ENCODE peak calls at places on chromosomes 7 and 10, in five cellular contexts. One of them, this sample, is unnamed.

GRCh38 chr7:157620616-157621015 is 283.8 kb downstream of the DNAJB6 start:
- DNase-seq in spleen: no peak
- DNase-seq in prostate gland: no peak
- DNase-seq in cardiac muscle cell: no peak
- DNase-seq in IMR-90: no peak
- DNase-seq in this sample: no peak

GRCh38 chr7:1591876-1592275 is 22.0 kb upstream of the PSMG3 start:
- DNase-seq in cardiac muscle cell: no peak
- DNase-seq in IMR-90: no peak
- DNase-seq in prostate gland: no peak
- DNase-seq in spleen: no peak
- DNase-seq in this sample: no peak

GRCh38 chr7:29146888-29147609 is 712 bp upstream of the CPVL start:
- DNase-seq in cardiac muscle cell: no peak
- DNase-seq in IMR-90: no peak
- DNase-seq in spleen: no peak
- DNase-seq in prostate gland: peak; percentile 15
- DNase-seq in this sample: no peak

GRCh38 chr7:124100190-124100589 is 67.3 kb upstream of the TMEM229A start:
- DNase-seq in cardiac muscle cell: no peak
- DNase-seq in IMR-90: no peak
- DNase-seq in prostate gland: no peak
- DNase-seq in spleen: no peak
- DNase-seq in this sample: no peak

GRCh38 chr7:20998309-20998708 is 211.6 kb upstream of the SP8 start:
- DNase-seq in cardiac muscle cell: no peak
- DNase-seq in IMR-90: no peak
- DNase-seq in prostate gland: no peak
- DNase-seq in spleen: no peak
- DNase-seq in this sample: no peak

GRCh38 chr10:15035385-15036301 is 8.1 kb upstream of the OLAH start:
- DNase-seq in cardiac muscle cell: peak; percentile 54
- DNase-seq in spleen: no peak
- DNase-seq in IMR-90: peak; percentile 89
- DNase-seq in prostate gland: no peak
- DNase-seq in this sample: peak; percentile 49

GRCh38 chr10:113533801-113534200 is 19.1 kb upstream of the HABP2 start:
- DNase-seq in IMR-90: no peak
- DNase-seq in prostate gland: no peak
- DNase-seq in spleen: no peak
- DNase-seq in cardiac muscle cell: no peak
- DNase-seq in this sample: no peak

GRCh38 chr7:55026867-55027490 is 8.2 kb downstream of the EGFR start:
- DNase-seq in spleen: no peak
- DNase-seq in prostate gland: no peak
- DNase-seq in cardiac muscle cell: peak; percentile 33
- DNase-seq in IMR-90: peak; percentile 48
- DNase-seq in this sample: no peak

GRCh38 chr7:82021713-82022112 is 251.9 kb upstream of the HGF start:
- DNase-seq in spleen: no peak
- DNase-seq in prostate gland: no peak
- DNase-seq in cardiac muscle cell: no peak
- DNase-seq in IMR-90: no peak
- DNase-seq in this sample: no peak

GRCh38 chr10:93274419-93274818 is 200.7 kb downstream of the CYP26A1 start:
- DNase-seq in IMR-90: no peak
- DNase-seq in cardiac muscle cell: no peak
- DNase-seq in spleen: no peak
- DNase-seq in prostate gland: no peak
- DNase-seq in this sample: no peak

GRCh38 chr10:117734626-117735405 is 192.3 kb downstream of the EMX2 start:
- DNase-seq in prostate gland: no peak
- DNase-seq in IMR-90: no peak
- DNase-seq in cardiac muscle cell: no peak
- DNase-seq in spleen: no peak
- DNase-seq in this sample: no peak

GRCh38 chr10:27147701-27148100 is 6.5 kb downstream of the YME1L1 start:
- DNase-seq in spleen: no peak
- DNase-seq in cardiac muscle cell: no peak
- DNase-seq in IMR-90: no peak
- DNase-seq in prostate gland: no peak
- DNase-seq in this sample: no peak

GRCh38 chr10:50409965-50410811 is 158.9 kb upstream of the ASAH2 start:
- DNase-seq in prostate gland: no peak
- DNase-seq in cardiac muscle cell: no peak
- DNase-seq in IMR-90: peak; percentile 47
- DNase-seq in spleen: no peak
- DNase-seq in this sample: no peak

GRCh38 chr7:51316262-51316665 is 345 bp downstream of the COBL start:
- DNase-seq in prostate gland: peak; percentile 32
- DNase-seq in spleen: no peak
- DNase-seq in cardiac muscle cell: no peak
- DNase-seq in IMR-90: no peak
- DNase-seq in this sample: no peak

GRCh38 chr7:44191171-44191570 is 1.9 kb upstream of the GCK start:
- DNase-seq in prostate gland: no peak
- DNase-seq in cardiac muscle cell: no peak
- DNase-seq in IMR-90: no peak
- DNase-seq in spleen: no peak
- DNase-seq in this sample: no peak

DNA sequence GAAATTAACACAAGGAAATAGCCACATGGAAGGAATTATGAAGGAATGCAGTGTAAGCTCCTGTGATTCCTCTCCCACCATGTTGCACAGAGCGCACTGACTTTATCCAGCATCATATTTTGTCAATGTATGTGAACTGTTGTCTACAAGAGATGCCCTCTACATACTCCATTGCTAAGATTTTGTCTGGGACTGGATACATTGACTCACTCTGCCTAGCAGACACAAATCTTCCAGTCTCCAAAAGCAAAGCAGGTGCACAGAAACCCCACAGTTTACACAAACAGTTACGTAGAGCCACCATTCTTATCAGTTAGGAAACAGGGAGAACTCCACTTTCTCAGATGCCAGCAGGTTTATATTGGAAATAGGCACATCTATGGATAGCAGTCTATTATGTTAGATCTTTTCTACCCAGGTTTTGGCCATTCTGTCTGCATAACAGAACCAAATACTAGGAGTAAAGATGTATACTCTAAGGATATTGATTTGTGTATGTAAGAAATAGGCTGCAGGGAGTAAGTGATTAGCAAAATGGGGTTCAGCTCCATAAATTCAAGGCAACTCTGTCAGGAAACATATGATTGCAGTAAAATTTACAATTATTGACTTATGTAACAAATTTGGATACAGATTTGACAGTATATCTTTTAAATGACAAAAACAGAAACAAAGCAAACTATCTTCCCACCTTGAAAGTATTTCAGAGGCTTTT is 1.5 kb downstream of the AKR1C2 start:
- DNase-seq in cardiac muscle cell: no peak
- DNase-seq in IMR-90: no peak
- DNase-seq in prostate gland: no peak
- DNase-seq in spleen: no peak
- DNase-seq in this sample: no peak
- H3K27ac ChIP-seq in cardiac muscle cell: no peak overlapping the region
- H3K27ac ChIP-seq in IMR-90: no peak overlapping the region
- H3K27ac ChIP-seq in prostate gland: no peak overlapping the region
- H3K27ac ChIP-seq in spleen: no peak overlapping the region
- H3K27ac ChIP-seq in this sample: no peak overlapping the region

DNA sequence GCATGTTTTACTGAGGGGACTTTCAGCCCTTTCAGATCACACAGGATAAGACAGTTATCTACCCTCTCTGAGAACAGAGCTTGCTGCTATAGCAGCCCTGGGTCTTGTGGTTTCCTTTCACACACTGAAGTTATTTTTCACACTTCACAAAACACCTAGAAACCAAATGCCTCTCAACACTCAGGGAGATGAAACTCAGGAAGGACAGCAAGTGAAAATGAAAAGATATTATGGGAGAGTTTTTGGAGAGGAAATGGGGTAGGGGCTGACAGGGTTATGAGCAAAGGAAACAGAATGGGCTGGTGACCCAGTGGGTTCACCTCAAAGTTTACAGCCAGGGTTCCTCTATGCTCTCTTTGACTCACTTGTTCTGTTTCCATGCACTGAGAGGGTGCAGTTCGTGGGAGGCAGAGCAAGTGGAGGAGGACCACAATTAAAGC is 17.0 kb upstream of the GIMAP2 start:
- DNase-seq in prostate gland: no peak
- DNase-seq in cardiac muscle cell: no peak
- DNase-seq in spleen: no peak
- DNase-seq in IMR-90: no peak
- DNase-seq in this sample: no peak
- H3K4me1 ChIP-seq in prostate gland: no peaks in the 10 kb centered on the region
- H3K4me1 ChIP-seq in cardiac muscle cell: no peaks in the 10 kb centered on the region
- H3K4me1 ChIP-seq in spleen: peaks cover 73% of the 10 kb centered on the region
- H3K4me1 ChIP-seq in IMR-90: no peaks in the 10 kb centered on the region
- H3K4me1 ChIP-seq in this sample: peaks cover 15% of the 10 kb centered on the region

DNA sequence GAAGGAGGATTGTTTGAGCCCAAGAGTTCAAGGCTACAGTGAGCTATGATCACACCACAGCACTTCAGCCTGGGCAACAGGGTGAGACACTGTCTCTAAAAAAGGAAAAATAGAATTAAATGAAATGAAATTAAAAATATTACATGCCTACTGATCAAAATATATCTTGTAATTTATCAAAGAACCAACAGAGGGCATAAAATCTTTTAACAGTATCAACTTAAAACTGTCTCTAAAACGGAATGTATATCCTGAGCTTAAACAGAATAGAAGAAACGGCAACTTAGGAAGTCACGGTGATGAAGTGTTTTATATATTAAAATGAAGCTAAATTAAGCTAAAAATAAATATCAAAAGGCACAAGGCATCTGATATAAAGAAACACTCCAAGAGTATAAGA is 78.8 kb downstream of the MTPAP start:
- DNase-seq in IMR-90: peak; percentile 13
- DNase-seq in prostate gland: no peak
- DNase-seq in cardiac muscle cell: peak; percentile 14
- DNase-seq in spleen: no peak
- DNase-seq in this sample: no peak
- TF ChIP-seq CTCF in IMR-90: peak; percentile 36
- TF ChIP-seq CTCF in prostate gland: no peak
- TF ChIP-seq CTCF in cardiac muscle cell: peak; percentile 26
- TF ChIP-seq CTCF in spleen: no peak
- TF ChIP-seq CTCF in this sample: no peak

GRCh38 chr7:139720186-139720585 is 57.6 kb downstream of the HIPK2 start:
- DNase-seq in IMR-90: no peak
- DNase-seq in prostate gland: no peak
- DNase-seq in spleen: no peak
- DNase-seq in cardiac muscle cell: no peak
- DNase-seq in this sample: no peak
- H3K27ac ChIP-seq in IMR-90: no peak overlapping the region
- H3K27ac ChIP-seq in prostate gland: no peak overlapping the region
- H3K27ac ChIP-seq in spleen: peak overlapping the region; percentile 88
- H3K27ac ChIP-seq in cardiac muscle cell: no peak overlapping the region
- H3K27ac ChIP-seq in this sample: no peak overlapping the region

GRCh38 chr7:30922596-30922995 is 10.9 kb downstream of the AQP1 start:
- DNase-seq in spleen: peak; percentile 59
- DNase-seq in IMR-90: no peak
- DNase-seq in cardiac muscle cell: no peak
- DNase-seq in prostate gland: no peak
- DNase-seq in this sample: peak; percentile 35

GRCh38 chr7:30920021-30920583 is 8.4 kb downstream of the AQP1 start:
- DNase-seq in spleen: peak; percentile 46
- DNase-seq in cardiac muscle cell: no peak
- DNase-seq in prostate gland: no peak
- DNase-seq in IMR-90: no peak
- DNase-seq in this sample: peak; percentile 35

GRCh38 chr7:30920584-30921539 is 9.2 kb downstream of the AQP1 start:
- DNase-seq in cardiac muscle cell: peak; percentile 53
- DNase-seq in spleen: peak; percentile 54
- DNase-seq in IMR-90: peak; percentile 49
- DNase-seq in prostate gland: no peak
- DNase-seq in this sample: peak; percentile 69

GRCh38 chr7:30921951-30922401 is 10.3 kb downstream of the AQP1 start:
- DNase-seq in cardiac muscle cell: no peak
- DNase-seq in prostate gland: no peak
- DNase-seq in IMR-90: no peak
- DNase-seq in spleen: peak; percentile 71
- DNase-seq in this sample: peak; percentile 28

GRCh38 chr7:30921540-30921930 is 9.9 kb downstream of the AQP1 start:
- DNase-seq in spleen: peak; percentile 61
- DNase-seq in cardiac muscle cell: no peak
- DNase-seq in prostate gland: no peak
- DNase-seq in IMR-90: no peak
- DNase-seq in this sample: peak; percentile 41
- H3K4me1 ChIP-seq in spleen: no peaks in the 10 kb centered on the region
- H3K4me1 ChIP-seq in cardiac muscle cell: peaks cover 70% of the 10 kb centered on the region
- H3K4me1 ChIP-seq in prostate gland: no peaks in the 10 kb centered on the region
- H3K4me1 ChIP-seq in IMR-90: peaks cover 10% of the 10 kb centered on the region
- H3K4me1 ChIP-seq in this sample: peaks cover 42% of the 10 kb centered on the region

GRCh38 chr7:130818056-130818455 is 84.0 kb upstream of the KLF14 start:
- DNase-seq in cardiac muscle cell: no peak
- DNase-seq in prostate gland: no peak
- DNase-seq in IMR-90: no peak
- DNase-seq in spleen: no peak
- DNase-seq in this sample: no peak

DNA sequence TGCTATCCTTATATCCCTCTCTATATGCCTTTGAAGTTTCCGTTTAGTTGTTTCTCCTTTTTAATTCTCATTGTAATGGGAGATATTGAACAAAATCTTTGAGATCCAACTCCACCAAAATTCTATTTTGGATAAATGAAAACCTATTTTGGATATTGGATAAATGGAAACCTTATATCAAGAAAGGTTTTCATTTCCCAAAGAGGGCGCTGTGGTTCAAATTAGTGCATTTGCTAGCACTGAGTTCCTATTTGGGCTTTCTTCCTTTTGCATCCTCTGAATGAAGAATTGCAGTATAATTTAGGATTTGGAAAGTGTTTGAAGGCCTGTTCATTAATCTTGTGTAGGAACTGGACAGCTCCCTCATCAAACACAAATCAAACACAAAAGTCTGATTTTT is 80.7 kb upstream of the KLF14 start:
- DNase-seq in IMR-90: peak; percentile 50
- DNase-seq in cardiac muscle cell: peak; percentile 60
- DNase-seq in spleen: no peak
- DNase-seq in prostate gland: no peak
- DNase-seq in this sample: no peak
- TF ChIP-seq CTCF in IMR-90: peak; percentile 60
- TF ChIP-seq CTCF in cardiac muscle cell: peak; percentile 54
- TF ChIP-seq CTCF in spleen: no peak
- TF ChIP-seq CTCF in prostate gland: no peak
- TF ChIP-seq CTCF in this sample: no peak